ENCODE peak calls at places on chromosome 22, in eight cellular contexts. V, P, X, J, S, I, R and W are unnamed samples.

GRCh38 chr22:41302016-41302767 is 867 bp downstream of the ZC3H7B start:
- DNase-seq in S (peak), R (peak), J (no peak), V (no peak), P (no peak), X (no peak), I (no peak), W (no peak)

GRCh38 chr22:25969286-25969685 is 200.0 kb upstream of the SEZ6L start:
- DNase-seq in P (no peak), J (no peak), V (no peak), R (no peak), I (no peak), S (no peak), X (no peak), W (no peak)

GRCh38 chr22:17969732-17970131 is 54.6 kb downstream of the MICAL3 start:
- DNase-seq in J (peak), R (no peak), V (peak), P (peak), S (no peak), X (no peak), I (no peak), W (no peak)

GRCh38 chr22:23108324-23109078 is 33.3 kb downstream of the RSPH14 start:
- DNase-seq in X (no peak), P (no peak), I (no peak), R (no peak), S (no peak), V (no peak), J (no peak), W (no peak)

GRCh38 chr22:49667236-49667635 is 160.4 kb downstream of the BRD1 start:
- DNase-seq in X (no peak), S (no peak), R (no peak), P (no peak), V (no peak), I (no peak), J (no peak), W (no peak)

GRCh38 chr22:30537083-30537731 is 9.3 kb downstream of the SEC14L6 start:
- DNase-seq in X (no peak), P (no peak), V (no peak), I (no peak), J (no peak), R (no peak), S (no peak), W (no peak)

GRCh38 chr22:29308791-29309262 is 2.4 kb downstream of the GAS2L1 start:
- DNase-seq in J (no peak), S (no peak), X (no peak), R (peak), V (no peak), P (no peak), I (no peak), W (no peak)

GRCh38 chr22:31923166-31923565 is 21.2 kb upstream of the YWHAH start:
- DNase-seq in P (no peak), J (no peak), S (no peak), R (no peak), I (no peak), X (no peak), V (no peak), W (no peak)

GRCh38 chr22:34866501-34867171 is 199.3 kb upstream of the ISX start:
- DNase-seq in P (peak), S (no peak), X (no peak), J (no peak), I (no peak), V (no peak), R (no peak), W (no peak)

GRCh38 chr22:30310881-30311771 is 15.6 kb downstream of the TBC1D10A start:
- DNase-seq in V (no peak), P (peak), J (no peak), R (no peak), I (no peak), X (no peak), S (no peak), W (no peak)

GRCh38 chr22:23097412-23098229 is 27.3 kb downstream of the GNAZ start:
- DNase-seq in V (no peak), I (no peak), P (no peak), R (no peak), J (no peak), X (no peak), S (no peak), W (no peak)